ENCODE peak calls at places on chromosomes 6 and 20, in ten cellular contexts. O, K, D, L, I, V, M, T, W and Z are unnamed samples.
A peak's percentile ranks its signal among the peaks of the same experiment; 100 is the strongest.

GRCh38 chr6:141169419-141169818 is 963.3 kb upstream of the GJE1 start:
- DNase-seq in L (no peak), W (no peak), V (no peak), T (peak; percentile 43), I (no peak), O (peak; percentile 69), M (no peak), D (no peak), K (no peak), Z (no peak)

GRCh38 chr20:45038747-45039469 is 62.0 kb downstream of the KCNS1 start:
- DNase-seq in T (no peak), V (no peak), D (no peak), O (no peak), K (no peak), I (no peak), L (no peak), W (no peak), M (no peak), Z (no peak)

GRCh38 chr6:5439749-5440148 is 178.4 kb downstream of the FARS2 start:
- DNase-seq in V (no peak), L (no peak), I (no peak), O (no peak), K (no peak), W (peak; percentile 7), T (no peak), M (no peak), D (no peak), Z (no peak)

GRCh38 chr6:105691064-105691463 is 288.2 kb upstream of the PREP start:
- DNase-seq in M (no peak), I (no peak), D (no peak), V (no peak), L (no peak), O (no peak), W (no peak), T (no peak), K (no peak), Z (no peak)

GRCh38 chr20:9407805-9408421 is 106.5 kb upstream of the LAMP5 start:
- DNase-seq in T (peak; percentile 60), W (peak; percentile 71), K (peak; percentile 60), V (no peak), M (peak; percentile 59), D (peak; percentile 78), L (no peak), O (peak; percentile 79), I (no peak), Z (no peak)

GRCh38 chr6:36073587-36073986 is 46.0 kb downstream of the MAPK14 start:
- DNase-seq in K (no peak), M (no peak), W (no peak), O (no peak), V (no peak), T (no peak), L (no peak), I (no peak), D (no peak), Z (no peak)

GRCh38 chr6:10310826-10311225 is 104.0 kb downstream of the TFAP2A start:
- DNase-seq in W (no peak), O (no peak), M (no peak), T (no peak), L (no peak), I (no peak), D (no peak), K (no peak), V (no peak), Z (no peak)

GRCh38 chr20:57513199-57513598 is 11.7 kb downstream of the CTCFL start:
- DNase-seq in W (no peak), D (no peak), I (no peak), L (no peak), O (no peak), M (no peak), K (no peak), T (peak; percentile 8), V (no peak), Z (no peak)

GRCh38 chr6:22928775-22929174 is 359.4 kb downstream of the HDGFL1 start:
- DNase-seq in I (no peak), T (no peak), K (no peak), D (no peak), W (no peak), V (no peak), O (peak; percentile 2), L (no peak), M (no peak), Z (no peak)

GRCh38 chr6:45617441-45617840 is 239.7 kb upstream of the SUPT3H start:
- DNase-seq in L (no peak), T (no peak), D (no peak), I (no peak), W (no peak), K (no peak), O (no peak), V (no peak), M (no peak), Z (no peak)

GRCh38 chr20:38198238-38198861 is 33.3 kb upstream of the TGM2 start:
- DNase-seq in I (no peak), W (no peak), M (no peak), V (no peak), D (no peak), K (no peak), T (no peak), L (no peak), O (no peak), Z (no peak)

GRCh38 chr20:15196580-15197255 is 859.3 kb upstream of the FLRT3 start:
- DNase-seq in V (no peak), K (no peak), O (no peak), D (no peak), W (no peak), T (no peak), L (no peak), M (no peak), I (no peak), Z (no peak)

GRCh38 chr6:42911171-42912021 is 4.5 kb upstream of the PTCRA start:
- DNase-seq in K (no peak), M (no peak), W (no peak), O (peak; percentile 94), D (no peak), T (no peak), L (no peak), I (no peak), V (no peak), Z (no peak)
- H3K27ac ChIP-seq in K (no peak overlapping the region), M (no peak overlapping the region), W (no peak overlapping the region), O (peak overlapping the region; percentile 93), D (no peak overlapping the region), T (no peak overlapping the region), L (no peak overlapping the region), I (no peak overlapping the region), V (no peak overlapping the region), Z (no peak overlapping the region)

GRCh38 chr6:127273499-127273898 is 6.8 kb downstream of the RNF146 start:
- DNase-seq in I (no peak), M (no peak), O (no peak), V (no peak), K (no peak), W (no peak), L (no peak), D (no peak), T (no peak), Z (no peak)
- TF ChIP-seq CTCF in I (no peak), M (no peak), O (no peak), V (no peak), K (no peak), W (no peak), L (no peak), D (no peak), T (no peak), Z (no peak)

GRCh38 chr6:32149932-32150920 is 1.5 kb downstream of the PRRT1 start:
- DNase-seq in K (no peak), M (no peak), O (peak; percentile 91), L (no peak), W (no peak), I (no peak), T (no peak), D (no peak), V (no peak), Z (no peak)

GRCh38 chr6:32149577-32149845 is 2.2 kb downstream of the PRRT1 start:
- DNase-seq in T (no peak), M (no peak), L (no peak), W (no peak), K (no peak), D (no peak), I (no peak), V (no peak), O (no peak), Z (peak; percentile 23)

GRCh38 chr6:32151885-32152311 is at the start of gene PRRT1:
- DNase-seq in K (no peak), T (no peak), L (no peak), V (no peak), M (no peak), D (no peak), O (peak; percentile 59), W (no peak), I (no peak), Z (peak; percentile 42)

GRCh38 chr6:32152414-32153251 is 894 bp upstream of the PRRT1 start:
- DNase-seq in W (no peak), L (no peak), K (no peak), D (no peak), I (no peak), V (no peak), O (peak; percentile 44), M (no peak), T (no peak), Z (no peak)

GRCh38 chr6:32151131-32151884 is 431 bp downstream of the PRRT1 start:
- DNase-seq in W (no peak), V (no peak), L (no peak), T (no peak), M (no peak), D (no peak), K (no peak), O (peak; percentile 64), I (no peak), Z (no peak)
- H3K4me3 ChIP-seq in W (no peak overlapping the region), V (peak overlapping the region; percentile 22), L (peak overlapping the region; percentile 67), T (peak overlapping the region; percentile 60), M (peak overlapping the region; percentile 26), D (peak overlapping the region; percentile 23), K (peak overlapping the region; percentile 35), O (peak overlapping the region; percentile 100), I (peak overlapping the region; percentile 77), Z (peak overlapping the region; percentile 95)

GRCh38 chr6:27129095-27129815 is 118.2 kb upstream of the PRSS16 start:
- DNase-seq in T (no peak), W (no peak), O (no peak), M (no peak), K (no peak), I (no peak), L (no peak), V (no peak), D (no peak), Z (no peak)

GRCh38 chr6:27126815-27127537 is 120.5 kb upstream of the PRSS16 start:
- DNase-seq in D (peak; percentile 94), I (peak; percentile 92), K (peak; percentile 80), W (peak; percentile 41), T (peak; percentile 82), L (peak; percentile 93), V (peak; percentile 84), M (peak; percentile 93), O (peak; percentile 93), Z (peak; percentile 68)

GRCh38 chr6:27129917-27130316 is 117.6 kb upstream of the PRSS16 start:
- DNase-seq in V (no peak), W (no peak), D (no peak), T (no peak), M (no peak), I (no peak), K (no peak), O (no peak), L (no peak), Z (no peak)

GRCh38 chr6:27127874-27128795 is 119.4 kb upstream of the PRSS16 start:
- DNase-seq in I (no peak), W (no peak), V (no peak), T (no peak), M (no peak), D (no peak), L (no peak), O (no peak), K (no peak), Z (no peak)

DNA sequence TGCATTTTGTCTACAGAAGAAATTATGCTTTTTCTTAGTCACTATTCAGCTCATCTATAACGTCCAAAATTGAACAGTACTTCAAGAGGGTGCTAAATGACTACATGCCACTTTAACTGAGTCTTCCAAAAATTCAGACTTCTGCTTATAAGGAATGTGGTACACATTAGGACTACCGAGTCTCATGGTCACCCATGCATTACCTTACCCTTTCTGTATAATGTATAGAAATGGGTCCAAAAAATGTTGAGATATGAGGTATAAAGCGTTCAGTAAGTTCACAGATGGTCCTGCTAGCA is 118.8 kb upstream of the PRSS16 start:
- DNase-seq in K (no peak), V (no peak), L (no peak), M (no peak), D (no peak), T (no peak), O (no peak), I (no peak), W (no peak), Z (no peak)
- H3K27ac ChIP-seq in K (no peak overlapping the region), V (no peak overlapping the region), L (no peak overlapping the region), M (no peak overlapping the region), D (no peak overlapping the region), T (no peak overlapping the region), O (no peak overlapping the region), I (no peak overlapping the region), W (peak overlapping the region; percentile 91), Z (no peak overlapping the region)